ENCODE peak calls at places on chromosome 2, in four cellular contexts. O is epithelial cell of esophagus, M is non-pigmented ciliary epithelial cell, E is A549. N is an unnamed sample.

GRCh38 chr2:139872032-139872431 is 1091.8 kb upstream of the NXPH2 start:
- DNase-seq in M (no peak), E (no peak), O (no peak), N (no peak)

GRCh38 chr2:50975546-50975945 is 56.4 kb downstream of the NRXN1 start:
- DNase-seq in O (no peak), E (no peak), M (no peak), N (no peak)

GRCh38 chr2:133633851-133634250 is 65.6 kb upstream of the NCKAP5 start:
- DNase-seq in E (no peak), M (peak; percentile 72), O (peak; percentile 52), N (no peak)

GRCh38 chr2:38793511-38793910 is 15.5 kb downstream of the GEMIN6 start:
- DNase-seq in M (no peak), E (no peak), O (no peak), N (no peak)

GRCh38 chr2:112623913-112624777 is 21.6 kb upstream of the SLC20A1 start:
- DNase-seq in E (peak; percentile 73), M (no peak), O (peak; percentile 99), N (no peak)

GRCh38 chr2:112646791-112647720 is 1.3 kb downstream of the SLC20A1 start:
- DNase-seq in E (peak; percentile 32), M (no peak), O (no peak), N (peak; percentile 45)

GRCh38 chr2:86073225-86073624 is 32.5 kb downstream of the POLR1A start:
- DNase-seq in E (no peak), O (no peak), M (no peak), N (no peak)

GRCh38 chr2:168439536-168439935 is 16.5 kb upstream of the CERS6 start:
- DNase-seq in O (peak; percentile 36), E (no peak), M (no peak), N (no peak)

GRCh38 chr2:119387381-119388129 is 20.8 kb downstream of the DBI start:
- DNase-seq in M (peak; percentile 36), E (peak; percentile 21), O (peak; percentile 84), N (no peak)

GRCh38 chr2:54775710-54776109 is 52.2 kb downstream of the EML6 start:
- DNase-seq in E (peak; percentile 28), O (no peak), M (no peak), N (no peak)

GRCh38 chr2:110173523-110173922 is 31.3 kb downstream of the NPHP1 start:
- DNase-seq in O (peak; percentile 85), M (no peak), E (peak; percentile 20), N (no peak)

GRCh38 chr2:219497495-219498279 is 1.0 kb upstream of the GMPPA start:
- DNase-seq in E (peak; percentile 85), M (no peak), O (peak; percentile 58), N (no peak)

GRCh38 chr2:32418777-32419176 is 62.0 kb downstream of the BIRC6 start:
- DNase-seq in O (peak; percentile 34), E (peak; percentile 63), M (peak; percentile 83), N (no peak)

GRCh38 chr2:118442949-118443348 is 354.7 kb downstream of the INSIG2 start:
- DNase-seq in O (no peak), E (no peak), M (no peak), N (peak; percentile 7)

GRCh38 chr2:18918280-18918679 is 328.9 kb upstream of the NT5C1B start:
- DNase-seq in M (no peak), E (no peak), O (no peak), N (no peak)

GRCh38 chr2:70808983-70809958 is 11.1 kb downstream of the CLEC4F start:
- DNase-seq in O (no peak), E (no peak), M (no peak), N (no peak)

GRCh38 chr2:98036349-98037000 is 40.7 kb upstream of the TMEM131 start:
- DNase-seq in E (no peak), M (no peak), O (no peak), N (no peak)

N was measured in NCI-H526 treated with DMSO at 0.1 percent for 48 hours.